ENCODE peak calls at places on chromosome 3, in nine cellular contexts. One of them, this sample, is unnamed.
A peak's percentile ranks its signal among the peaks of the same experiment; 100 is the strongest.

GRCh38 chr3:36496734-36497133 is 116.4 kb downstream of the STAC start:
- DNase-seq in fibroblast of lung: peak; percentile 60
- DNase-seq in left ventricle myocardium inferior: no peak
- DNase-seq in dorsolateral prefrontal cortex: no peak
- DNase-seq in HL-60: no peak
- DNase-seq in AG04449: peak; percentile 40
- DNase-seq in HFF-Myc: no peak
- DNase-seq in kidney epithelial cell: no peak
- DNase-seq in A673: no peak
- DNase-seq in this sample: no peak

GRCh38 chr3:70053293-70053692 is 53.8 kb downstream of the SAMMSON start:
- DNase-seq in HL-60: peak; percentile 9
- DNase-seq in HFF-Myc: no peak
- DNase-seq in A673: no peak
- DNase-seq in kidney epithelial cell: peak; percentile 10
- DNase-seq in fibroblast of lung: no peak
- DNase-seq in AG04449: no peak
- DNase-seq in dorsolateral prefrontal cortex: no peak
- DNase-seq in left ventricle myocardium inferior: no peak
- DNase-seq in this sample: no peak

GRCh38 chr3:172607305-172608121 is 84.3 kb upstream of the TNFSF10 start:
- DNase-seq in fibroblast of lung: peak; percentile 78
- DNase-seq in A673: peak; percentile 94
- DNase-seq in dorsolateral prefrontal cortex: no peak
- DNase-seq in HL-60: no peak
- DNase-seq in left ventricle myocardium inferior: no peak
- DNase-seq in kidney epithelial cell: peak; percentile 85
- DNase-seq in AG04449: peak; percentile 52
- DNase-seq in HFF-Myc: peak; percentile 41
- DNase-seq in this sample: peak; percentile 91

GRCh38 chr3:127588675-127589577 is 1.6 kb downstream of the TPRA1 start:
- DNase-seq in fibroblast of lung: peak; percentile 50
- DNase-seq in kidney epithelial cell: peak; percentile 80
- DNase-seq in HL-60: peak; percentile 34
- DNase-seq in left ventricle myocardium inferior: no peak
- DNase-seq in AG04449: no peak
- DNase-seq in A673: no peak
- DNase-seq in HFF-Myc: no peak
- DNase-seq in dorsolateral prefrontal cortex: no peak
- DNase-seq in this sample: no peak

GRCh38 chr3:111236833-111237713 is 165.5 kb downstream of the NECTIN3 start:
- DNase-seq in dorsolateral prefrontal cortex: no peak
- DNase-seq in HL-60: no peak
- DNase-seq in left ventricle myocardium inferior: no peak
- DNase-seq in HFF-Myc: no peak
- DNase-seq in fibroblast of lung: peak; percentile 9
- DNase-seq in kidney epithelial cell: peak; percentile 45
- DNase-seq in AG04449: no peak
- DNase-seq in A673: no peak
- DNase-seq in this sample: peak; percentile 74

GRCh38 chr3:48219543-48219942 is 3.8 kb upstream of the CAMP start:
- DNase-seq in HFF-Myc: no peak
- DNase-seq in A673: no peak
- DNase-seq in AG04449: no peak
- DNase-seq in kidney epithelial cell: no peak
- DNase-seq in fibroblast of lung: no peak
- DNase-seq in HL-60: no peak
- DNase-seq in left ventricle myocardium inferior: peak; percentile 61
- DNase-seq in dorsolateral prefrontal cortex: no peak
- DNase-seq in this sample: no peak

GRCh38 chr3:171758109-171758508 is 52.2 kb downstream of the PLD1 start:
- DNase-seq in kidney epithelial cell: no peak
- DNase-seq in dorsolateral prefrontal cortex: no peak
- DNase-seq in left ventricle myocardium inferior: no peak
- DNase-seq in AG04449: no peak
- DNase-seq in HL-60: no peak
- DNase-seq in fibroblast of lung: no peak
- DNase-seq in HFF-Myc: no peak
- DNase-seq in A673: no peak
- DNase-seq in this sample: no peak

GRCh38 chr3:72563690-72564370 is 284.4 kb downstream of the SHQ1 start:
- DNase-seq in AG04449: no peak
- DNase-seq in left ventricle myocardium inferior: no peak
- DNase-seq in kidney epithelial cell: no peak
- DNase-seq in HL-60: no peak
- DNase-seq in dorsolateral prefrontal cortex: no peak
- DNase-seq in A673: no peak
- DNase-seq in HFF-Myc: no peak
- DNase-seq in fibroblast of lung: no peak
- DNase-seq in this sample: no peak

GRCh38 chr3:169110633-169111032 is 552.9 kb downstream of the MECOM start:
- DNase-seq in HL-60: no peak
- DNase-seq in AG04449: no peak
- DNase-seq in A673: no peak
- DNase-seq in left ventricle myocardium inferior: no peak
- DNase-seq in dorsolateral prefrontal cortex: no peak
- DNase-seq in fibroblast of lung: no peak
- DNase-seq in kidney epithelial cell: no peak
- DNase-seq in HFF-Myc: no peak
- DNase-seq in this sample: no peak

GRCh38 chr3:146085678-146086077 is 75.3 kb downstream of the PLOD2 start:
- DNase-seq in left ventricle myocardium inferior: no peak
- DNase-seq in A673: no peak
- DNase-seq in kidney epithelial cell: no peak
- DNase-seq in HFF-Myc: no peak
- DNase-seq in HL-60: no peak
- DNase-seq in AG04449: no peak
- DNase-seq in dorsolateral prefrontal cortex: no peak
- DNase-seq in fibroblast of lung: no peak
- DNase-seq in this sample: no peak

GRCh38 chr3:96083610-96084009 is 730.8 kb upstream of the EPHA6 start:
- DNase-seq in HL-60: no peak
- DNase-seq in AG04449: no peak
- DNase-seq in kidney epithelial cell: no peak
- DNase-seq in A673: no peak
- DNase-seq in fibroblast of lung: no peak
- DNase-seq in HFF-Myc: no peak
- DNase-seq in left ventricle myocardium inferior: no peak
- DNase-seq in dorsolateral prefrontal cortex: no peak
- DNase-seq in this sample: no peak

GRCh38 chr3:23926736-23927135 is 9.8 kb downstream of the RPL15 start:
- DNase-seq in HL-60: no peak
- DNase-seq in HFF-Myc: no peak
- DNase-seq in left ventricle myocardium inferior: no peak
- DNase-seq in fibroblast of lung: no peak
- DNase-seq in AG04449: no peak
- DNase-seq in A673: no peak
- DNase-seq in kidney epithelial cell: no peak
- DNase-seq in dorsolateral prefrontal cortex: no peak
- DNase-seq in this sample: no peak

GRCh38 chr3:115146032-115146417 is 1.1 kb downstream of the ZBTB20 start:
- DNase-seq in HFF-Myc: no peak
- DNase-seq in HL-60: peak; percentile 66
- DNase-seq in fibroblast of lung: peak; percentile 78
- DNase-seq in AG04449: peak; percentile 31
- DNase-seq in A673: peak; percentile 69
- DNase-seq in left ventricle myocardium inferior: no peak
- DNase-seq in kidney epithelial cell: peak; percentile 50
- DNase-seq in dorsolateral prefrontal cortex: no peak
- DNase-seq in this sample: peak; percentile 41

GRCh38 chr3:191328383-191328962 is 721 bp upstream of the CCDC50 start:
- DNase-seq in kidney epithelial cell: no peak
- DNase-seq in left ventricle myocardium inferior: no peak
- DNase-seq in dorsolateral prefrontal cortex: no peak
- DNase-seq in fibroblast of lung: no peak
- DNase-seq in HL-60: no peak
- DNase-seq in HFF-Myc: no peak
- DNase-seq in A673: no peak
- DNase-seq in AG04449: no peak
- DNase-seq in this sample: no peak

GRCh38 chr3:58414538-58415197 is 19.0 kb downstream of the PDHB start:
- DNase-seq in fibroblast of lung: peak; percentile 72
- DNase-seq in dorsolateral prefrontal cortex: no peak
- DNase-seq in HL-60: peak; percentile 47
- DNase-seq in A673: peak; percentile 63
- DNase-seq in AG04449: no peak
- DNase-seq in kidney epithelial cell: no peak
- DNase-seq in HFF-Myc: peak; percentile 54
- DNase-seq in left ventricle myocardium inferior: peak; percentile 33
- DNase-seq in this sample: no peak

GRCh38 chr3:18246336-18247060 is 178.6 kb downstream of the SATB1 start:
- DNase-seq in left ventricle myocardium inferior: no peak
- DNase-seq in HL-60: no peak
- DNase-seq in HFF-Myc: no peak
- DNase-seq in fibroblast of lung: no peak
- DNase-seq in dorsolateral prefrontal cortex: no peak
- DNase-seq in A673: no peak
- DNase-seq in AG04449: no peak
- DNase-seq in kidney epithelial cell: no peak
- DNase-seq in this sample: no peak

GRCh38 chr3:160755776-160756304 is at the start of gene PPM1L:
- DNase-seq in HL-60: peak; percentile 78
- DNase-seq in dorsolateral prefrontal cortex: peak; percentile 52
- DNase-seq in kidney epithelial cell: no peak
- DNase-seq in AG04449: no peak
- DNase-seq in left ventricle myocardium inferior: peak; percentile 68
- DNase-seq in HFF-Myc: no peak
- DNase-seq in fibroblast of lung: peak; percentile 31
- DNase-seq in A673: peak; percentile 67
- DNase-seq in this sample: no peak

GRCh38 chr3:10223676-10224639 is 24.3 kb upstream of the TATDN2 start:
- DNase-seq in HFF-Myc: no peak
- DNase-seq in fibroblast of lung: no peak
- DNase-seq in left ventricle myocardium inferior: no peak
- DNase-seq in AG04449: no peak
- DNase-seq in A673: no peak
- DNase-seq in dorsolateral prefrontal cortex: no peak
- DNase-seq in HL-60: peak; percentile 69
- DNase-seq in kidney epithelial cell: no peak
- DNase-seq in this sample: no peak

GRCh38 chr3:18370672-18371071 is 54.5 kb downstream of the SATB1 start:
- DNase-seq in AG04449: no peak
- DNase-seq in HFF-Myc: no peak
- DNase-seq in dorsolateral prefrontal cortex: no peak
- DNase-seq in fibroblast of lung: no peak
- DNase-seq in A673: no peak
- DNase-seq in kidney epithelial cell: no peak
- DNase-seq in left ventricle myocardium inferior: no peak
- DNase-seq in HL-60: no peak
- DNase-seq in this sample: no peak

GRCh38 chr3:106755336-106755735 is 621.9 kb upstream of the CCDC54 start:
- DNase-seq in AG04449: no peak
- DNase-seq in dorsolateral prefrontal cortex: no peak
- DNase-seq in left ventricle myocardium inferior: no peak
- DNase-seq in fibroblast of lung: no peak
- DNase-seq in kidney epithelial cell: no peak
- DNase-seq in HL-60: no peak
- DNase-seq in A673: no peak
- DNase-seq in HFF-Myc: no peak
- DNase-seq in this sample: no peak

GRCh38 chr3:19885468-19885867 is 48.5 kb downstream of the EFHB start:
- DNase-seq in HFF-Myc: no peak
- DNase-seq in fibroblast of lung: peak; percentile 60
- DNase-seq in A673: peak; percentile 72
- DNase-seq in HL-60: no peak
- DNase-seq in left ventricle myocardium inferior: no peak
- DNase-seq in dorsolateral prefrontal cortex: no peak
- DNase-seq in kidney epithelial cell: no peak
- DNase-seq in AG04449: no peak
- DNase-seq in this sample: no peak
- H3K4me3 ChIP-seq in HFF-Myc: no peak overlapping the region
- H3K4me3 ChIP-seq in fibroblast of lung: no peak overlapping the region
- H3K4me3 ChIP-seq in A673: no peak overlapping the region
- H3K4me3 ChIP-seq in HL-60: no peak overlapping the region
- H3K4me3 ChIP-seq in left ventricle myocardium inferior: no peak overlapping the region
- H3K4me3 ChIP-seq in dorsolateral prefrontal cortex: no peak overlapping the region
- H3K4me3 ChIP-seq in kidney epithelial cell: no peak overlapping the region
- H3K4me3 ChIP-seq in AG04449: no peak overlapping the region
- H3K4me3 ChIP-seq in this sample: no peak overlapping the region

GRCh38 chr3:149723781-149724180 is 28.5 kb downstream of the COMMD2 start:
- DNase-seq in fibroblast of lung: no peak
- DNase-seq in HL-60: no peak
- DNase-seq in HFF-Myc: peak; percentile 17
- DNase-seq in AG04449: no peak
- DNase-seq in A673: no peak
- DNase-seq in dorsolateral prefrontal cortex: no peak
- DNase-seq in left ventricle myocardium inferior: no peak
- DNase-seq in kidney epithelial cell: no peak
- DNase-seq in this sample: no peak
- H3K4me3 ChIP-seq in fibroblast of lung: no peak overlapping the region
- H3K4me3 ChIP-seq in HL-60: no peak overlapping the region
- H3K4me3 ChIP-seq in HFF-Myc: no peak overlapping the region
- H3K4me3 ChIP-seq in AG04449: no peak overlapping the region
- H3K4me3 ChIP-seq in A673: no peak overlapping the region
- H3K4me3 ChIP-seq in dorsolateral prefrontal cortex: no peak overlapping the region
- H3K4me3 ChIP-seq in left ventricle myocardium inferior: no peak overlapping the region
- H3K4me3 ChIP-seq in kidney epithelial cell: no peak overlapping the region
- H3K4me3 ChIP-seq in this sample: no peak overlapping the region

GRCh38 chr3:43001094-43001553 is 22.0 kb downstream of the GASK1A start:
- DNase-seq in left ventricle myocardium inferior: peak; percentile 79
- DNase-seq in fibroblast of lung: peak; percentile 100
- DNase-seq in HFF-Myc: no peak
- DNase-seq in kidney epithelial cell: no peak
- DNase-seq in AG04449: peak; percentile 51
- DNase-seq in A673: no peak
- DNase-seq in HL-60: no peak
- DNase-seq in dorsolateral prefrontal cortex: peak; percentile 14
- DNase-seq in this sample: peak; percentile 2
- H3K4me3 ChIP-seq in left ventricle myocardium inferior: peak overlapping the region; percentile 23
- H3K4me3 ChIP-seq in fibroblast of lung: no peak overlapping the region
- H3K4me3 ChIP-seq in HFF-Myc: no peak overlapping the region
- H3K4me3 ChIP-seq in kidney epithelial cell: no peak overlapping the region
- H3K4me3 ChIP-seq in AG04449: no peak overlapping the region
- H3K4me3 ChIP-seq in A673: no peak overlapping the region
- H3K4me3 ChIP-seq in HL-60: no peak overlapping the region
- H3K4me3 ChIP-seq in dorsolateral prefrontal cortex: no peak overlapping the region
- H3K4me3 ChIP-seq in this sample: no peak overlapping the region

DNA sequence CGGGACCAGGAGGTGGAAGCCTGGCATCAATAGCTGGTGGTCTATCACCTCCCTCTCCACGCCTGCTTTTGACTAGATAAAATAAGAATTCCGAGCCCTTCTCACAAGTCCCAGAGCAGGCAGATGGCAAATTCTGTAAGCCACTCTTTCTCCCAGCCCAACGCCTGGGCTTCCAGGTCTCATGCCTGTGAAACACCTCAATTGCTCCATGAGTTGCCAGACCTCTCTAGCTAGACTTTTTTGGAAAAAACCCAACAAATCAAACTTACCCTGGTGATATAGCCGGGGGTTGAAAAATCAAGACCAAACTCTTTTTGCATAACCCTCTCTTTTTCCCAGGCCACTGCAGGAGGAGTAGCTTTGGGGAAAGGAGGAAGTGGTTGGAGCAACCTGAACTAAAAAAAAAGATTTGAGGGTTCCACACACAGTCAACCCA is 7.0 kb downstream of the BHLHE40 start:
- DNase-seq in left ventricle myocardium inferior: no peak
- DNase-seq in HL-60: no peak
- DNase-seq in fibroblast of lung: no peak
- DNase-seq in kidney epithelial cell: no peak
- DNase-seq in dorsolateral prefrontal cortex: no peak
- DNase-seq in AG04449: no peak
- DNase-seq in HFF-Myc: no peak
- DNase-seq in A673: no peak
- DNase-seq in this sample: no peak
- H3K4me3 ChIP-seq in left ventricle myocardium inferior: peak overlapping the region; percentile 98
- H3K4me3 ChIP-seq in HL-60: peak overlapping the region; percentile 55
- H3K4me3 ChIP-seq in fibroblast of lung: no peak overlapping the region
- H3K4me3 ChIP-seq in kidney epithelial cell: no peak overlapping the region
- H3K4me3 ChIP-seq in dorsolateral prefrontal cortex: no peak overlapping the region
- H3K4me3 ChIP-seq in AG04449: no peak overlapping the region
- H3K4me3 ChIP-seq in HFF-Myc: peak overlapping the region; percentile 29
- H3K4me3 ChIP-seq in A673: no peak overlapping the region
- H3K4me3 ChIP-seq in this sample: peak overlapping the region; percentile 40

This sample was measured in epithelial cell of proximal tubule.